ENCODE peak calls at places on chromosomes 1 and 21, in seven cellular contexts. One of them, this sample, is unnamed.

GRCh38 chr1:203153051-203153988 is 22.3 kb downstream of the MYBPH start:
- DNase-seq in SHP77: no peak
- DNase-seq in midbrain: peak; percentile 36
- DNase-seq in ovary: no peak
- DNase-seq in PC-3: no peak
- DNase-seq in astrocyte of the spinal cord: no peak
- DNase-seq in omental fat pad: no peak
- DNase-seq in this sample: no peak

GRCh38 chr1:168259567-168259966 is 21.1 kb upstream of the TBX19 start:
- DNase-seq in SHP77: no peak
- DNase-seq in midbrain: no peak
- DNase-seq in ovary: no peak
- DNase-seq in PC-3: no peak
- DNase-seq in astrocyte of the spinal cord: no peak
- DNase-seq in omental fat pad: no peak
- DNase-seq in this sample: no peak

GRCh38 chr1:15598436-15598835 is 13.6 kb upstream of the AGMAT start:
- DNase-seq in SHP77: no peak
- DNase-seq in midbrain: no peak
- DNase-seq in ovary: no peak
- DNase-seq in PC-3: no peak
- DNase-seq in astrocyte of the spinal cord: no peak
- DNase-seq in omental fat pad: no peak
- DNase-seq in this sample: no peak

GRCh38 chr1:211813590-211813989 is 17.0 kb downstream of the LPGAT1 start:
- DNase-seq in SHP77: no peak
- DNase-seq in midbrain: peak; percentile 27
- DNase-seq in ovary: peak; percentile 38
- DNase-seq in PC-3: peak; percentile 25
- DNase-seq in astrocyte of the spinal cord: peak; percentile 66
- DNase-seq in omental fat pad: no peak
- DNase-seq in this sample: no peak

GRCh38 chr1:154435801-154436200 is 30.7 kb downstream of the IL6R start:
- DNase-seq in SHP77: no peak
- DNase-seq in midbrain: no peak
- DNase-seq in ovary: no peak
- DNase-seq in PC-3: no peak
- DNase-seq in astrocyte of the spinal cord: no peak
- DNase-seq in omental fat pad: no peak
- DNase-seq in this sample: no peak

GRCh38 chr21:45768011-45768740 is 124.7 kb downstream of the PCBP3 start:
- DNase-seq in SHP77: no peak
- DNase-seq in midbrain: no peak
- DNase-seq in ovary: no peak
- DNase-seq in PC-3: no peak
- DNase-seq in astrocyte of the spinal cord: peak; percentile 65
- DNase-seq in omental fat pad: no peak
- DNase-seq in this sample: no peak

GRCh38 chr1:200867018-200867811 is 5.6 kb upstream of the GPR25 start:
- DNase-seq in SHP77: no peak
- DNase-seq in midbrain: no peak
- DNase-seq in ovary: no peak
- DNase-seq in PC-3: no peak
- DNase-seq in astrocyte of the spinal cord: peak; percentile 51
- DNase-seq in omental fat pad: no peak
- DNase-seq in this sample: no peak

GRCh38 chr1:91129017-91129416 is 107.2 kb upstream of the ZNF644 start:
- DNase-seq in SHP77: no peak
- DNase-seq in midbrain: no peak
- DNase-seq in ovary: no peak
- DNase-seq in PC-3: no peak
- DNase-seq in astrocyte of the spinal cord: no peak
- DNase-seq in omental fat pad: no peak
- DNase-seq in this sample: no peak

GRCh38 chr1:50426108-50426700 is 3.0 kb upstream of the DMRTA2 start:
- DNase-seq in SHP77: no peak
- DNase-seq in midbrain: no peak
- DNase-seq in ovary: no peak
- DNase-seq in PC-3: no peak
- DNase-seq in astrocyte of the spinal cord: no peak
- DNase-seq in omental fat pad: no peak
- DNase-seq in this sample: no peak

GRCh38 chr1:236303675-236304074 is 21.9 kb upstream of the ERO1B start:
- DNase-seq in SHP77: no peak
- DNase-seq in midbrain: no peak
- DNase-seq in ovary: no peak
- DNase-seq in PC-3: no peak
- DNase-seq in astrocyte of the spinal cord: no peak
- DNase-seq in omental fat pad: no peak
- DNase-seq in this sample: no peak

GRCh38 chr21:45852886-45853400 is 128.6 kb upstream of the COL6A1 start:
- DNase-seq in SHP77: no peak
- DNase-seq in midbrain: no peak
- DNase-seq in ovary: peak; percentile 6
- DNase-seq in PC-3: no peak
- DNase-seq in astrocyte of the spinal cord: no peak
- DNase-seq in omental fat pad: no peak
- DNase-seq in this sample: no peak

GRCh38 chr1:6690186-6690585 is 11.4 kb downstream of the DNAJC11 start:
- DNase-seq in SHP77: no peak
- DNase-seq in midbrain: no peak
- DNase-seq in ovary: no peak
- DNase-seq in PC-3: no peak
- DNase-seq in astrocyte of the spinal cord: no peak
- DNase-seq in omental fat pad: no peak
- DNase-seq in this sample: no peak

GRCh38 chr1:175192111-175192629 is 406 bp downstream of the KIAA0040 start:
- DNase-seq in SHP77: peak; percentile 59
- DNase-seq in midbrain: no peak
- DNase-seq in ovary: peak; percentile 70
- DNase-seq in PC-3: peak; percentile 71
- DNase-seq in astrocyte of the spinal cord: peak; percentile 14
- DNase-seq in omental fat pad: peak; percentile 42
- DNase-seq in this sample: no peak

GRCh38 chr1:84379128-84379527 is 19.2 kb upstream of the DNASE2B start:
- DNase-seq in SHP77: no peak
- DNase-seq in midbrain: no peak
- DNase-seq in ovary: no peak
- DNase-seq in PC-3: peak; percentile 74
- DNase-seq in astrocyte of the spinal cord: peak; percentile 79
- DNase-seq in omental fat pad: no peak
- DNase-seq in this sample: no peak

GRCh38 chr1:107870691-107871090 is 94.3 kb downstream of the VAV3 start:
- DNase-seq in SHP77: no peak
- DNase-seq in midbrain: no peak
- DNase-seq in ovary: no peak
- DNase-seq in PC-3: peak; percentile 2
- DNase-seq in astrocyte of the spinal cord: no peak
- DNase-seq in omental fat pad: no peak
- DNase-seq in this sample: no peak

GRCh38 chr1:53377438-53377841 is 49.6 kb upstream of the LRP8 start:
- DNase-seq in SHP77: no peak
- DNase-seq in midbrain: no peak
- DNase-seq in ovary: no peak
- DNase-seq in PC-3: no peak
- DNase-seq in astrocyte of the spinal cord: no peak
- DNase-seq in omental fat pad: no peak
- DNase-seq in this sample: no peak

GRCh38 chr1:18819986-18820790 is 39.3 kb downstream of the TAS1R2 start:
- DNase-seq in SHP77: no peak
- DNase-seq in midbrain: no peak
- DNase-seq in ovary: no peak
- DNase-seq in PC-3: peak; percentile 10
- DNase-seq in astrocyte of the spinal cord: no peak
- DNase-seq in omental fat pad: no peak
- DNase-seq in this sample: no peak

GRCh38 chr1:18901952-18902522 is 318 bp downstream of the ALDH4A1 start:
- DNase-seq in SHP77: no peak
- DNase-seq in midbrain: no peak
- DNase-seq in ovary: peak; percentile 51
- DNase-seq in PC-3: peak; percentile 15
- DNase-seq in astrocyte of the spinal cord: no peak
- DNase-seq in omental fat pad: no peak
- DNase-seq in this sample: no peak

GRCh38 chr1:29649375-29650040 is 413.2 kb downstream of the PTPRU start:
- DNase-seq in SHP77: peak; percentile 76
- DNase-seq in midbrain: no peak
- DNase-seq in ovary: no peak
- DNase-seq in PC-3: peak; percentile 96
- DNase-seq in astrocyte of the spinal cord: no peak
- DNase-seq in omental fat pad: no peak
- DNase-seq in this sample: no peak

GRCh38 chr1:209549384-209550001 is 34.0 kb upstream of the CAMK1G start:
- DNase-seq in SHP77: no peak
- DNase-seq in midbrain: no peak
- DNase-seq in ovary: no peak
- DNase-seq in PC-3: no peak
- DNase-seq in astrocyte of the spinal cord: no peak
- DNase-seq in omental fat pad: no peak
- DNase-seq in this sample: no peak

GRCh38 chr1:207025144-207025880 is 7.2 kb downstream of the C1orf116 start:
- DNase-seq in SHP77: no peak
- DNase-seq in midbrain: no peak
- DNase-seq in ovary: no peak
- DNase-seq in PC-3: peak; percentile 99
- DNase-seq in astrocyte of the spinal cord: peak; percentile 63
- DNase-seq in omental fat pad: no peak
- DNase-seq in this sample: no peak

GRCh38 chr1:236952279-236953003 is 51.8 kb downstream of the MT1HL1 start:
- DNase-seq in SHP77: no peak
- DNase-seq in midbrain: no peak
- DNase-seq in ovary: no peak
- DNase-seq in PC-3: no peak
- DNase-seq in astrocyte of the spinal cord: no peak
- DNase-seq in omental fat pad: no peak
- DNase-seq in this sample: no peak

GRCh38 chr1:18198240-18198639 is 90.6 kb downstream of the IGSF21 start:
- DNase-seq in SHP77: no peak
- DNase-seq in midbrain: no peak
- DNase-seq in ovary: no peak
- DNase-seq in PC-3: no peak
- DNase-seq in astrocyte of the spinal cord: no peak
- DNase-seq in omental fat pad: no peak
- DNase-seq in this sample: no peak

GRCh38 chr1:53722025-53722424 is 16.9 kb downstream of the GLIS1 start:
- DNase-seq in SHP77: no peak
- DNase-seq in midbrain: no peak
- DNase-seq in ovary: no peak
- DNase-seq in PC-3: no peak
- DNase-seq in astrocyte of the spinal cord: no peak
- DNase-seq in omental fat pad: no peak
- DNase-seq in this sample: no peak

GRCh38 chr1:17031436-17031835 is 19.7 kb upstream of the ATP13A2 start:
- DNase-seq in SHP77: no peak
- DNase-seq in midbrain: no peak
- DNase-seq in ovary: no peak
- DNase-seq in PC-3: no peak
- DNase-seq in astrocyte of the spinal cord: no peak
- DNase-seq in omental fat pad: no peak
- DNase-seq in this sample: no peak

GRCh38 chr1:109983380-109984189 is 980 bp upstream of the AHCYL1 start:
- DNase-seq in SHP77: no peak
- DNase-seq in midbrain: no peak
- DNase-seq in ovary: no peak
- DNase-seq in PC-3: no peak
- DNase-seq in astrocyte of the spinal cord: no peak
- DNase-seq in omental fat pad: no peak
- DNase-seq in this sample: no peak

GRCh38 chr1:111399792-111400610 is 27.5 kb downstream of the OVGP1 start:
- DNase-seq in SHP77: peak; percentile 31
- DNase-seq in midbrain: peak; percentile 51
- DNase-seq in ovary: peak; percentile 54
- DNase-seq in PC-3: peak; percentile 78
- DNase-seq in astrocyte of the spinal cord: peak; percentile 47
- DNase-seq in omental fat pad: peak; percentile 68
- DNase-seq in this sample: no peak

GRCh38 chr1:60983701-60984065 is 98.7 kb upstream of the NFIA start:
- DNase-seq in SHP77: no peak
- DNase-seq in midbrain: no peak
- DNase-seq in ovary: no peak
- DNase-seq in PC-3: no peak
- DNase-seq in astrocyte of the spinal cord: no peak
- DNase-seq in omental fat pad: no peak
- DNase-seq in this sample: no peak

GRCh38 chr21:25708467-25709065 is 26.1 kb downstream of the ATP5PF start:
- DNase-seq in SHP77: peak; percentile 30
- DNase-seq in midbrain: peak; percentile 42
- DNase-seq in ovary: peak; percentile 60
- DNase-seq in PC-3: peak; percentile 65
- DNase-seq in astrocyte of the spinal cord: peak; percentile 58
- DNase-seq in omental fat pad: peak; percentile 42
- DNase-seq in this sample: no peak

GRCh38 chr1:83511327-83511726 is 487.6 kb downstream of the TTLL7 start:
- DNase-seq in SHP77: no peak
- DNase-seq in midbrain: no peak
- DNase-seq in ovary: no peak
- DNase-seq in PC-3: no peak
- DNase-seq in astrocyte of the spinal cord: no peak
- DNase-seq in omental fat pad: no peak
- DNase-seq in this sample: no peak

GRCh38 chr1:203349757-203350522 is 982 bp downstream of the FMOD start:
- DNase-seq in SHP77: no peak
- DNase-seq in midbrain: peak; percentile 58
- DNase-seq in ovary: no peak
- DNase-seq in PC-3: no peak
- DNase-seq in astrocyte of the spinal cord: no peak
- DNase-seq in omental fat pad: no peak
- DNase-seq in this sample: no peak

GRCh38 chr1:238139713-238140112 is 249.0 kb upstream of the ZP4 start:
- DNase-seq in SHP77: no peak
- DNase-seq in midbrain: no peak
- DNase-seq in ovary: no peak
- DNase-seq in PC-3: peak; percentile 12
- DNase-seq in astrocyte of the spinal cord: peak; percentile 5
- DNase-seq in omental fat pad: no peak
- DNase-seq in this sample: no peak

GRCh38 chr1:101506541-101507164 is 269.8 kb downstream of the S1PR1 start:
- DNase-seq in SHP77: no peak
- DNase-seq in midbrain: peak; percentile 30
- DNase-seq in ovary: no peak
- DNase-seq in PC-3: peak; percentile 68
- DNase-seq in astrocyte of the spinal cord: peak; percentile 33
- DNase-seq in omental fat pad: no peak
- DNase-seq in this sample: no peak

GRCh38 chr1:151327903-151328674 is 873 bp upstream of the PI4KB start:
- DNase-seq in SHP77: no peak
- DNase-seq in midbrain: no peak
- DNase-seq in ovary: no peak
- DNase-seq in PC-3: no peak
- DNase-seq in astrocyte of the spinal cord: no peak
- DNase-seq in omental fat pad: no peak
- DNase-seq in this sample: no peak

GRCh38 chr21:15735409-15735808 is 5.6 kb downstream of the USP25 start:
- DNase-seq in SHP77: no peak
- DNase-seq in midbrain: no peak
- DNase-seq in ovary: no peak
- DNase-seq in PC-3: peak; percentile 8
- DNase-seq in astrocyte of the spinal cord: no peak
- DNase-seq in omental fat pad: no peak
- DNase-seq in this sample: no peak

GRCh38 chr21:41759214-41759840 is 7.5 kb downstream of the RIPK4 start:
- DNase-seq in SHP77: no peak
- DNase-seq in midbrain: no peak
- DNase-seq in ovary: no peak
- DNase-seq in PC-3: peak; percentile 51
- DNase-seq in astrocyte of the spinal cord: no peak
- DNase-seq in omental fat pad: no peak
- DNase-seq in this sample: no peak

GRCh38 chr1:101051688-101052638 is 26.4 kb upstream of the DPH5 start:
- DNase-seq in SHP77: no peak
- DNase-seq in midbrain: no peak
- DNase-seq in ovary: no peak
- DNase-seq in PC-3: no peak
- DNase-seq in astrocyte of the spinal cord: no peak
- DNase-seq in omental fat pad: no peak
- DNase-seq in this sample: no peak

GRCh38 chr1:58888776-58889341 is 105.0 kb upstream of the JUN start:
- DNase-seq in SHP77: no peak
- DNase-seq in midbrain: no peak
- DNase-seq in ovary: no peak
- DNase-seq in PC-3: no peak
- DNase-seq in astrocyte of the spinal cord: no peak
- DNase-seq in omental fat pad: no peak
- DNase-seq in this sample: no peak